ENCODE peak calls at places on chromosomes 13 and 19, in eight cellular contexts. E is colonic mucosa, I is vagina, G is esophagus squamous epithelium, B is NB4, T is body of pancreas, R is fibroblast of pulmonary artery, V is AG04450. U is an unnamed sample.

GRCh38 chr13:95485045-95485517 is 67.4 kb upstream of the CLDN10 start:
- DNase-seq in I (no peak), R (peak), B (peak), G (no peak), E (no peak), T (no peak), V (no peak), U (peak)

GRCh38 chr19:14081797-14082674 is 3.5 kb downstream of the C19orf67 start:
- DNase-seq in I (no peak), B (no peak), G (no peak), E (peak), V (no peak), R (no peak), T (peak), U (no peak)

GRCh38 chr13:66673401-66673800 is 556.7 kb downstream of the PCDH9 start:
- DNase-seq in B (no peak), E (no peak), R (peak), T (no peak), V (peak), G (no peak), I (no peak), U (peak)

GRCh38 chr13:24207841-24208240 is 47.3 kb downstream of the SPATA13 start:
- DNase-seq in V (no peak), G (no peak), E (no peak), B (no peak), T (no peak), I (no peak), R (no peak), U (no peak)

GRCh38 chr19:18351544-18351943 is 11.1 kb downstream of the PGPEP1 start:
- DNase-seq in I (no peak), V (no peak), E (no peak), T (no peak), G (no peak), R (no peak), B (no peak), U (no peak)

GRCh38 chr13:97280478-97280877 is 58.3 kb downstream of the MBNL2 start:
- DNase-seq in R (no peak), G (no peak), I (no peak), B (no peak), V (no peak), T (no peak), E (no peak), U (no peak)

GRCh38 chr19:47514151-47514868 is 553 bp downstream of the NAPA start:
- DNase-seq in E (peak), R (no peak), B (peak), I (no peak), T (peak), G (no peak), V (no peak), U (no peak)

GRCh38 chr19:43311256-43311655 is 41.9 kb upstream of the PSG9 start:
- DNase-seq in R (no peak), G (no peak), B (no peak), I (no peak), E (no peak), V (no peak), T (no peak), U (no peak)

GRCh38 chr13:80952158-80952557 is 611.2 kb upstream of the SPRY2 start:
- DNase-seq in T (no peak), B (no peak), E (no peak), I (no peak), G (no peak), R (no peak), V (no peak), U (no peak)

GRCh38 chr13:94345374-94346195 is 133.9 kb downstream of the DCT start:
- DNase-seq in I (peak), G (no peak), T (no peak), B (peak), E (no peak), V (no peak), R (peak), U (peak)

GRCh38 chr19:39553082-39553652 is 13.2 kb upstream of the EID2 start:
- DNase-seq in I (no peak), T (no peak), V (no peak), R (no peak), G (no peak), E (no peak), B (no peak), U (no peak)

GRCh38 chr13:110726726-110727125 is 13.2 kb downstream of the ING1 start:
- DNase-seq in R (no peak), E (no peak), B (peak), I (no peak), T (no peak), V (no peak), G (no peak), U (no peak)

GRCh38 chr19:15469513-15470297 is 5.4 kb upstream of the RASAL3 start:
- DNase-seq in E (no peak), I (no peak), T (no peak), B (no peak), G (no peak), R (no peak), V (no peak), U (peak)

DNA sequence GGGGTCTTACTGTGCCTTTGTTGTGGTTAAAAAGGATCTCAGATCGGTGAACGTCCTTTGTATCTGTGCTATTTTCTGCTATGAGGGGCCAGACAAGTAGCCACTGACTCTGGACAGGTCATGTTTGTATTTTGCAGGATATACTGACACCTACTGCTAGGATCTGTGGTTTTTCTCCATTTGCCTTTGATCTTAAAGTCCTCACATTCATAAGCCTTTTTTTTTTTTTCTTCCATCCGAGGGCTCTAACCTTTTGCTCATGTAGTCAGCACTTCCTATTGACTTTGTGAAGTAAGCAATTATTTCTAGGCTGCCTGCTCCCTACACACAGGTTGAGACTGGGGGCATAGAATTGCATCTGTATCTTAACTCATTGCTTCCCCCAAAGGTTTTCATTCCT is 106.2 kb downstream of the SLITRK5 start:
- DNase-seq in B (no peak), V (no peak), T (no peak), G (no peak), E (no peak), R (no peak), I (no peak), U (no peak)
- H3K4me3 ChIP-seq in B (no peak), V (no peak), T (no peak), G (no peak), E (no peak), R (no peak), I (no peak), U (no peak)

DNA sequence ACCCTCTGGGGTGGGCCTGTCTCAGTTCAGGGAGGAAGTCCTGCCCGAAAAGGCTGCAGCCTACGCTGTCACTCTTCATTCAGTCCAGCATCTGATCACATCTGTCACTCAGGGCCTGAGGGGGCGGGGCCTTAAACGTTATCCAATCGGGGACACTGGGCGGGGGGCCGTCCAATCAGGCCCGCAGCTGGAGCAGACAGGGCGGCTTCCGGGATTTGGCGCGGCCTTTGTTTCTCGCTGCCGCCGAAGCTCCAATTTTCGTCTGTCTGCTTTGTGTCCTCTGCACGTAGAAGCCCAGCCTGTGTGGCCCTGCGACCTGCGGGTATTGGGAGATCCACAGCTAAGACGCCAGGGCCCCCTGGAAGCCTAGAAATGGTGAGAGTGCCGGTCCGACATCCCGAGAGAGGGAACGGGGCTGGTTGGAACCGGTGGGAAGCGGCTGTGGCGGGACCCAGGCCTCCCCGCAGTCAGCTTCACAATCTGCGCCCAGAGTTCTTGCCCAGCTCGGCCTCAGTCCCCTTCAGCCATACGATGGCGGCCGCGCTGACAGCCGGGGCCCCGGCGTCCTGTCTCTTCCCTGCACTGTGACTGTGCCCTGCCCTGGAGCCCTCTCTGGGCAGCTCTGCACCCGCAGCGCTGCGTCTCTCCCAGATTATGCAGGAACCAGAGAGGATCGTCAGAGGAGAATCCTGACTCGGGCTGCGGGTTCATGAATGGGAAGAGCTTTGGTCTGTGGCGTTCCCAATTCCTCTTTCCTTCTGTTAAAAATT is at the start of gene ZNF730:
- DNase-seq in G (no peak), I (no peak), T (no peak), R (peak), V (peak), B (peak), E (peak), U (peak)
- TF ChIP-seq CTCF in G (no peak), I (no peak), T (no peak), R (no peak), V (no peak), B (no peak), E (no peak), U (no peak)

DNA sequence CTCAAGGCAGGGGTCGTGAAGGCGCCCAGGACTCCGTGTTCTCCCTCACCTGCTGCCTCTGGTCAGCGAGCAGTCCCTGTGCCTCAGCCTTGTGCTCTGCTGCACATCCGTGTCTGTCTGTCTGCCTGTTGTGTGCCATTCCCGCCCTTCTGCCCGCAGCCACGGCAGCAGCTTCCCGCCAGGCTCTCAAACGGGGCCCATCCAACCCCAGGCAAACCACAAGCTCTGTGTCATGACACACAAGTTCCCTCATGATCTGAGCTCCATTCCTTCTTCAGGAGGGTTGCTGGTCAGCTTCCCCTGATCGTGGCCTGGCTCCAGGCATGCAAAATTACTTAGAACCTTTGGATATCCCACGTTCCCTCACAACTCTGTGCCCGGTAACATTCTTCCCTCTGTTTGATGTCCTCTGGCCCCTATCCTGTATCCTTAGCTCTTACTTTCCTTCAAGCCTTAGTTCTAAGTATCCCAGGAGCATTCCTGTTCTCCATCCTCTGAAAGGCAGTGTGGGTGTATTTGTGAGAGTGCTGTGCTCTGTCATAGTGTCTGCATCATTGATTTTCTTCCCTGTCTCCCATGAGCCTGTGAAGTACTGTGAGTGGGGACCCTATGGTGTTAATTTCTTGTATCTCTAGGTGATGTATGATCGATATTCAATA is 3.2 kb downstream of the GPR183 start:
- DNase-seq in B (peak), G (no peak), R (no peak), T (peak), E (no peak), I (no peak), V (no peak), U (no peak)
- H3K4me3 ChIP-seq in B (no peak), G (peak), R (no peak), T (no peak), E (peak), I (no peak), V (no peak), U (no peak)

GRCh38 chr19:41894350-41894749 is 11.4 kb downstream of the ARHGEF1 start:
- DNase-seq in T (no peak), I (no peak), V (no peak), R (no peak), G (no peak), B (no peak), E (no peak), U (no peak)

GRCh38 chr19:41897181-41897580 is 14.2 kb downstream of the ARHGEF1 start:
- DNase-seq in V (no peak), G (no peak), T (no peak), B (no peak), E (no peak), I (no peak), R (no peak), U (no peak)

GRCh38 chr19:41896581-41896942 is 13.6 kb downstream of the ARHGEF1 start:
- DNase-seq in I (no peak), B (no peak), V (no peak), E (no peak), G (no peak), R (no peak), T (no peak), U (no peak)

GRCh38 chr19:41897820-41898219 is 14.8 kb downstream of the ARHGEF1 start:
- DNase-seq in R (no peak), G (no peak), I (no peak), E (no peak), B (no peak), T (no peak), V (no peak), U (no peak)

DNA sequence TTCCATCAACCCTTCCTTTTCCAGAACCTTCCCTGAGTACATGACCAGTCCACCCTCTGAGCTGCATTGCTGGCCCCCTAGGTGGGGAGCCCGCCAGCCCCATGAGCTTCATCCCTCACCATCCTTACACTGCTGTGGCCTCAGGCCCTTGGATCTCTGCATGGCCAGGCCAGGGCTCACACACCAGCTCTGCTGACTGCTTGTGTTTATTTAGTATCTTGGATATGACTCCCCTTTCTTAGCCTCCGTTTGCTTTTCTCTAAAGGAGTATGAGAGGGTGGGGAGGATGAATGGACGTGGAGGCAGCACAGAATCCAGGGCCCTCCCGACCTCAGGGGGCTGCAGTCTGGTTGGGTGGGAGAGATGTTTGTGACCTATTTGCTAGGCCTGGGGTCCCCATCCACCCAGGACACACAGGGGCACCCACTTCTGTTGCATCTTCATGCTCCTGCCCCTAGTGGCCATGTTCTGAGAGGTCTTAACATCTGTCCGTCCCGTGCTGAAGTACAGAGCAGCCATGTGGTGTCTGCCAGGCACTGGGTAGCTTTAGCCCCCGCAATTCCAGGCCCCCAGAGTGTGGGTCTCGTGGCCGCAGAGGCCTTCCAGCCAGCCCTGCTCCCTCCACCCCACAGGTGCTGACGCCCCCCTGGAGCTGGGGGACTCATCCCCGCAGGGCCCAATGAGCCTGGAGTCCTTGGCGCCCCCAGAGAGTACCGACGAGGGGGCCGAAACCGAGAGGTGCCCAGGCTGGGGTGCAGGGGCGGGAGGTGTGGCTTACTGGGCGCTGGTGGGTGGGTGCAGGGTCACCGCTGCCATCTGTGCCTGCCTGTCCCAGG is 13.0 kb downstream of the ARHGEF1 start:
- DNase-seq in B (no peak), E (no peak), R (no peak), G (no peak), T (no peak), V (no peak), I (no peak), U (no peak)
- TF ChIP-seq CTCF in B (peak), E (no peak), R (peak), G (no peak), T (no peak), V (peak), I (no peak), U (peak)

GRCh38 chr13:99657848-99658265 is 156.6 kb downstream of the TM9SF2 start:
- DNase-seq in B (no peak), E (peak), R (peak), V (no peak), I (no peak), T (peak), G (no peak), U (peak)

GRCh38 chr13:99660101-99660500 is 158.8 kb downstream of the TM9SF2 start:
- DNase-seq in R (no peak), G (no peak), E (no peak), B (no peak), I (no peak), T (no peak), V (no peak), U (no peak)

GRCh38 chr13:99659234-99659633 is 158.0 kb downstream of the TM9SF2 start:
- DNase-seq in G (no peak), I (no peak), T (no peak), B (no peak), V (no peak), R (no peak), E (peak), U (no peak)

GRCh38 chr13:99656843-99657506 is 155.7 kb downstream of the TM9SF2 start:
- DNase-seq in T (no peak), I (no peak), R (no peak), G (no peak), E (peak), B (no peak), V (no peak), U (no peak)

GRCh38 chr13:99658266-99658991 is 157.2 kb downstream of the TM9SF2 start:
- DNase-seq in G (no peak), R (peak), V (no peak), B (peak), I (no peak), T (peak), E (peak), U (peak)
- H3K4me3 ChIP-seq in G (peak), R (peak), V (peak), B (no peak), I (peak), T (no peak), E (peak), U (peak)

GRCh38 chr13:49421391-49421790 is 22.5 kb downstream of the CAB39L start:
- DNase-seq in R (peak), I (no peak), G (no peak), E (no peak), V (no peak), T (peak), B (peak), U (peak)
- TF ChIP-seq CTCF in R (peak), I (no peak), G (no peak), E (no peak), V (peak), T (no peak), B (peak), U (no peak)

U was measured in cardiac fibroblast.